ENCODE peak calls at places on chromosome 20, in four cellular contexts. J is GM23338, D is HCT116, M is hepatocyte. F is an unnamed sample.

GRCh38 chr20:3543901-3544507 is 73.2 kb downstream of the ATRN start:
- DNase-seq in J (no peak), D (no peak), M (peak), F (peak)

GRCh38 chr20:18042211-18042610 is 15.5 kb downstream of the OVOL2 start:
- DNase-seq in J (peak), D (no peak), M (no peak), F (no peak)

GRCh38 chr20:61883867-61884393 is 181.8 kb downstream of the TAF4 start:
- DNase-seq in J (no peak), D (no peak), M (no peak), F (no peak)

GRCh38 chr20:21129861-21130260 is 4.0 kb downstream of the KIZ start:
- DNase-seq in J (peak), D (no peak), M (no peak), F (no peak)

GRCh38 chr20:3876676-3877075 is 12.5 kb upstream of the PANK2 start:
- DNase-seq in J (no peak), D (no peak), M (no peak), F (no peak)

GRCh38 chr20:11111191-11111590 is 437.4 kb upstream of the JAG1 start:
- DNase-seq in J (no peak), D (no peak), M (no peak), F (no peak)

GRCh38 chr20:34705383-34706021 is 1.4 kb downstream of the TP53INP2 start:
- DNase-seq in J (peak), D (no peak), M (peak), F (peak)

GRCh38 chr20:10060223-10060622 is 25.4 kb downstream of the ANKEF1 start:
- DNase-seq in J (peak), D (no peak), M (no peak), F (no peak)

GRCh38 chr20:17843246-17844132 is 125.1 kb downstream of the SNX5 start:
- DNase-seq in J (no peak), D (peak), M (no peak), F (peak)

GRCh38 chr20:34045930-34046329 is 52.2 kb downstream of the RALY start:
- DNase-seq in J (peak), D (no peak), M (peak), F (no peak)

GRCh38 chr20:60754866-60755265 is 497.2 kb upstream of the CDH4 start:
- DNase-seq in J (no peak), D (no peak), M (no peak), F (no peak)

GRCh38 chr20:3041818-3042504 is 1.5 kb upstream of the GNRH2 start:
- DNase-seq in J (peak), D (no peak), M (no peak), F (no peak)

GRCh38 chr20:21505161-21505809 is 8.6 kb downstream of the NKX2-2 start:
- DNase-seq in J (peak), D (peak), M (peak), F (peak)

GRCh38 chr20:16749573-16749972 is 1.4 kb downstream of the OTOR start:
- DNase-seq in J (peak), D (no peak), M (no peak), F (no peak)

GRCh38 chr20:2700913-2701620 is 8.5 kb downstream of the EBF4 start:
- DNase-seq in J (no peak), D (no peak), M (no peak), F (no peak)

GRCh38 chr20:20877079-20877478 is 164.6 kb upstream of the RALGAPA2 start:
- DNase-seq in J (no peak), D (no peak), M (no peak), F (no peak)

GRCh38 chr20:33689973-33690372 is 3.8 kb upstream of the E2F1 start:
- DNase-seq in J (no peak), D (no peak), M (peak), F (peak)

GRCh38 chr20:36085686-36086267 is 68.8 kb upstream of the EPB41L1 start:
- DNase-seq in J (no peak), D (peak), M (peak), F (peak)

GRCh38 chr20:38680492-38681118 is 43.7 kb upstream of the SLC32A1 start:
- DNase-seq in J (peak), D (no peak), M (peak), F (peak)

GRCh38 chr20:41223112-41223511 is 85.8 kb downstream of the PLCG1 start:
- DNase-seq in J (no peak), D (no peak), M (no peak), F (peak)

GRCh38 chr20:39019805-39020325 is 57.7 kb downstream of the DHX35 start:
- DNase-seq in J (no peak), D (no peak), M (no peak), F (no peak)

GRCh38 chr20:46173652-46174468 is 55.7 kb downstream of the CD40 start:
- DNase-seq in J (peak), D (no peak), M (no peak), F (no peak)
- TF ChIP-seq EZH2 in J (no peak), D (no peak), M (no peak), F (no peak)

GRCh38 chr20:51089840-51090239 is 66.9 kb upstream of the KCNG1 start:
- DNase-seq in J (no peak), D (no peak), M (no peak), F (no peak)

GRCh38 chr20:51092238-51092822 is 69.4 kb upstream of the KCNG1 start:
- DNase-seq in J (peak), D (no peak), M (no peak), F (no peak)

GRCh38 chr20:51093240-51093763 is 70.4 kb upstream of the KCNG1 start:
- DNase-seq in J (no peak), D (no peak), M (no peak), F (no peak)

GRCh38 chr20:51089272-51089671 is 66.4 kb upstream of the KCNG1 start:
- DNase-seq in J (no peak), D (no peak), M (no peak), F (no peak)

DNA sequence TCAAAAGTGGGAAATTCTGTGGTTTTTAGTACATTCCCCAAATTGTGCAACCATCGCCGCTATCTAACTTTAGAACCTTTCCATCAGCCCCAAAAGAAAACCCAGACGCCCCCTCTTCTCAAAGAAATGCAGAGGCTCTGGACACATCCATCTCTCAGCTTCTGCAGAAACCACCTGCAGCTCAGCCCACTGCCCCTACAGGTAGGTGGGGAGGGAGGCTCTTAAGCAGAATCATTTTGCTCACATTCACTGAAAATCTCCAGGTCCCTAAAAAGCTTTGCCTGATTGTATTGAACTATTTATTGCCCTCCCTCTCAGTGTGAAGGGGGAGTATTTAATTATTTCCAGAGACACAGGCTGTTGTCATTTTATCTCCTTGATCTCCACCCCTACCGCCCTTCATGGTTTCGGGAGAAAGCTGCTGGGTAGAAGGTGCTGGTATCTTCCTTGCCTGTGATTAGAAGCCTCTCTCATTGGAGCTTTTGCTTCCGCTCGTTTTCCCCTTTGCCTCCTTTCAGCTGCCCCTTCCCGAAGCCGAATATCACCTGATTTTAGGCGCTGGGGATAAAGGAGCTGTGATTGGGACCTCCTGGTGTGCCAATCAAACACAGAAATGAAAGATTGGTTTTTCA is 68.8 kb upstream of the KCNG1 start:
- DNase-seq in J (peak), D (no peak), M (no peak), F (no peak)
- TF ChIP-seq EZH2 in J (no peak), D (no peak), M (no peak), F (peak)

GRCh38 chr20:63016514-63017075 is 9.8 kb upstream of the BHLHE23 start:
- DNase-seq in J (peak), D (no peak), M (no peak), F (no peak)
- TF ChIP-seq EZH2 in J (no peak), D (no peak), M (no peak), F (no peak)

DNA sequence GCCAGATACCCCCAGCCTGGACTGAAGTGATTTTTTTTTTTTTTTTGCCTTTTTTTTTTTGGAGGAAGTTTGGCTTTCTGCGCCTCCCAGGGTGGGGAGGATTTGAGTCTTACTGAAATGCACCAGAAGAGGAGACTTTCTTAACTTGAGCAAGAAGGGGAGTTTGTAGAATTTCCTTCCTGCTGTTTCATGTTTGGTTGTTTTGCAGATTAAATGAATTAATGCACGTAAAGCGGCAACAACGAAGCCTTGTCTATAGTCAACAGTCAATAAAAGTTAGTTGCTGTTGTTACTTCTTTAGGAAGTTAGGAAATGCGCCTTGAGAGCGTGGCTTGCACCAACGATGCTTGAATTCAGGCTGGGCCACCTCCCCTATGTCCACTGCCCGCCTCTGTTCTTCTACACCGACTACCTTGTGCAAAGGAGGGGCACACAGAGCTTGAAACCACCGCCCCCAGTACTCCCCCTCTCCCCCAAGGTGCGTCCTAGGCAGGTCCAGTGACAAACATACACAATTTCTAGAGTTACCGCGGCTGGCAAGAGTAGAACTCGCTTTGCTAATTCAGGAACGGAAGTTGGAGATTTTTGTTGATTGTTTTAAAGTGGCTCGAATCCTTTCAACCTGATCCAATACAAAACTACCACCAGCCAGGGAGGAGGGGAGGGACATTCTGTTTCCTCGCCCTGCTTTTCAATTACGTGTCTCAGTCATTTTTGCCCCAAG is 828 bp upstream of the CYP24A1 start:
- DNase-seq in J (peak), D (no peak), M (no peak), F (no peak)
- TF ChIP-seq EZH2 in J (peak), D (no peak), M (peak), F (peak)

DNA sequence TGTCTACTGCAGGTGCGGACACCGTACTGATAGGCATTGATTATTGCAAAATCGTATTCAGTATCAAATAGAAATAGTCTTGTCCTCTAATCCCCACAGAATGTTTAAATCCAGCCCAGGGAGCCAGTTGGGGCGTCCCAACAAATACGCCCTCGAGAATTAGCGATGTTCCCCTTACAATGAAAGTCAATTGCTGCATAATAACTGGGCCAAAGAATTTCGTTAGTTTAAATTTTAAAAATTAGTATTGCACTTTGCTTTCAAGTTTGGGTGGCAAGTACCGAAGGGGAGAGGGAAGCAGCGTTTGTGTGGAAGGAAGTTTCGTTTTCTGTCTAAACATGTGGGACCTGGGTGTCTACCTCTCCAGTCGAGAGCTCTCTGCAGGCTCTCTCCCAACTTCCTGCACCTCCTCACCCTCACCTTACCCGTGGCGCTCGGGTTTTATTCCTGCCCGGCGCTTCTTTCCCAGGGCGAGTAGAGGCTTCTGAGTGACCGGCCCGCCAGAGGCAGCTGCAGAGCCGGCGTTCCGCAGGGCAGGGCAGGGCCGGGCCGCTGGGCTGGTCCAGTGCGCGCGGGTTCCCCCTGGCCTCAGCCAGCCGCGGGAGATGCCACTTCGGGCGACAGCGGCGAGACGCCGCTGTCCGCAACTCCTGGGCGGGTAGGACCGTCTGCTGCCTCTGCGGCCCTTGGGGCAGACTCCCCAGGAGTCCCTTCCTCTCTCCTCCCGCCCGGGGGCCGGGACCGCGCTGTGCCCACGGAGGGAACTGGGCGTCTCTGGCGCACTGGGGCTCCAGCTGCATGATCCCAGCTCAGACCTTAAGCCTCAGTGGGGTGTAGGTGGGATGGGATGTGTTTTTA is 862 bp upstream of the TFAP2C start:
- DNase-seq in J (peak), D (no peak), M (peak), F (peak)
- TF ChIP-seq EZH2 in J (peak), D (no peak), M (peak), F (no peak)

DNA sequence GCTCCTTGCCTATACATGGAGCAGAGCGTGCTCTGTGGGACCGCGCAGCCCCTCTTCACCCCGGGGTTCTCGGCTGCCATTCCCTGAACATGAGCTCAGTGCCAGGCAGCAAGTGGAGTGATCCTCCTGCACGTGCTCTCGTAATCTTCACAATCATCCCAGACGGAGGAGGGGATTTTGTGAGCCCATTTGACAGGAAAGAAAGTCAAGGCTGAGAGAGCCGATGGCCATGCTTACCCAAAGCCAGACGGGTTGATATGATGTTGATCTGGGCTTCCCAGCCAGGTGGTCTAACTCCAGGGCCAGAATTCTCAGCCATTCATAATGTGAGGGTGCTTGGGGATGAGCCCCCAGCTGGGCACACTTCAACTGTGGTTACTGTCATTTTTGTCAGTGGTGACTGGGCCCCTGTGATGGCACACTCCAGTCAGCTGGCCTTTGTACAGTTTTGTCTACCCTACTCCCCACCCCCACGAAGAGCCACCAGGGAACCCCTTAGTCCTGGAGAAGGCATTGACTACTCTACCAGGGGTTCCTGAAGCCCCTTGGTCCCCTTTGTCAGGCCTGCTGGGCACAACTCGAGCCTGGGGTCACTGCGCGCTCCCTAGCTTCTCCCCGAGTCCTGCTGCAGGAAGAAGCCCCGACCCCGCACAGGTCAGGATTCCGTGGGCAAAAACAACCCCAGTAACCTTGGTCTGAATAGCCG is 1.5 kb downstream of the APCDD1L start:
- DNase-seq in J (no peak), D (no peak), M (no peak), F (no peak)
- TF ChIP-seq EZH2 in J (no peak), D (no peak), M (no peak), F (no peak)